ENCODE peak calls at places on chromosome 6, in six cellular contexts. One of them, this sample, is unnamed.

GRCh38 chr6:131331146-131331545 is 195.9 kb downstream of the AKAP7 start:
- DNase-seq in neural progenitor cell: no peak
- DNase-seq in MM.1S: no peak
- DNase-seq in PC-3: no peak
- DNase-seq in HCT116: no peak
- DNase-seq in GM23338: no peak
- DNase-seq in this sample: peak; percentile 16

GRCh38 chr6:22003219-22003779 is 293.5 kb downstream of the PRL start:
- DNase-seq in neural progenitor cell: no peak
- DNase-seq in MM.1S: no peak
- DNase-seq in PC-3: no peak
- DNase-seq in HCT116: no peak
- DNase-seq in GM23338: no peak
- DNase-seq in this sample: no peak

GRCh38 chr6:135181333-135182119 is 418 bp downstream of the MYB start:
- DNase-seq in neural progenitor cell: peak; percentile 48
- DNase-seq in MM.1S: peak; percentile 9
- DNase-seq in PC-3: no peak
- DNase-seq in HCT116: no peak
- DNase-seq in GM23338: peak; percentile 33
- DNase-seq in this sample: peak; percentile 8

GRCh38 chr6:139204978-139205377 is 70.1 kb downstream of the HECA start:
- DNase-seq in neural progenitor cell: no peak
- DNase-seq in MM.1S: no peak
- DNase-seq in PC-3: no peak
- DNase-seq in HCT116: no peak
- DNase-seq in GM23338: no peak
- DNase-seq in this sample: no peak

GRCh38 chr6:136761227-136761922 is 30.9 kb downstream of the MAP3K5 start:
- DNase-seq in neural progenitor cell: no peak
- DNase-seq in MM.1S: peak; percentile 52
- DNase-seq in PC-3: no peak
- DNase-seq in HCT116: no peak
- DNase-seq in GM23338: no peak
- DNase-seq in this sample: no peak

GRCh38 chr6:112237644-112238043 is 16.7 kb downstream of the LAMA4 start:
- DNase-seq in neural progenitor cell: no peak
- DNase-seq in MM.1S: no peak
- DNase-seq in PC-3: peak; percentile 84
- DNase-seq in HCT116: no peak
- DNase-seq in GM23338: no peak
- DNase-seq in this sample: no peak

GRCh38 chr6:166488081-166488685 is 98.3 kb downstream of the RAMACL start:
- DNase-seq in neural progenitor cell: peak; percentile 19
- DNase-seq in MM.1S: peak; percentile 89
- DNase-seq in PC-3: no peak
- DNase-seq in HCT116: no peak
- DNase-seq in GM23338: no peak
- DNase-seq in this sample: no peak

GRCh38 chr6:125994659-125995488 is 8.5 kb downstream of the TRMT11 start:
- DNase-seq in neural progenitor cell: no peak
- DNase-seq in MM.1S: no peak
- DNase-seq in PC-3: no peak
- DNase-seq in HCT116: no peak
- DNase-seq in GM23338: no peak
- DNase-seq in this sample: no peak

GRCh38 chr6:26025047-26025893 is 62.0 kb upstream of the HFE start:
- DNase-seq in neural progenitor cell: no peak
- DNase-seq in MM.1S: peak; percentile 30
- DNase-seq in PC-3: peak; percentile 72
- DNase-seq in HCT116: no peak
- DNase-seq in GM23338: no peak
- DNase-seq in this sample: peak; percentile 67

GRCh38 chr6:27542485-27542884 is 69.6 kb upstream of the ZNF184 start:
- DNase-seq in neural progenitor cell: no peak
- DNase-seq in MM.1S: no peak
- DNase-seq in PC-3: peak; percentile 54
- DNase-seq in HCT116: no peak
- DNase-seq in GM23338: no peak
- DNase-seq in this sample: no peak

GRCh38 chr6:31497595-31498476 is at the start of gene MICB:
- DNase-seq in neural progenitor cell: peak; percentile 94
- DNase-seq in MM.1S: peak; percentile 71
- DNase-seq in PC-3: peak; percentile 92
- DNase-seq in HCT116: peak; percentile 85
- DNase-seq in GM23338: peak; percentile 99
- DNase-seq in this sample: peak; percentile 73

GRCh38 chr6:119026822-119027221 is 51.6 kb downstream of the FAM184A start:
- DNase-seq in neural progenitor cell: no peak
- DNase-seq in MM.1S: no peak
- DNase-seq in PC-3: no peak
- DNase-seq in HCT116: no peak
- DNase-seq in GM23338: peak; percentile 73
- DNase-seq in this sample: no peak

GRCh38 chr6:18323935-18324707 is 59.8 kb upstream of the DEK start:
- DNase-seq in neural progenitor cell: peak; percentile 72
- DNase-seq in MM.1S: peak; percentile 45
- DNase-seq in PC-3: peak; percentile 78
- DNase-seq in HCT116: peak; percentile 35
- DNase-seq in GM23338: peak; percentile 83
- DNase-seq in this sample: peak; percentile 77

GRCh38 chr6:133300896-133301295 is 59.7 kb downstream of the EYA4 start:
- DNase-seq in neural progenitor cell: no peak
- DNase-seq in MM.1S: no peak
- DNase-seq in PC-3: peak; percentile 24
- DNase-seq in HCT116: no peak
- DNase-seq in GM23338: no peak
- DNase-seq in this sample: no peak

GRCh38 chr6:139109558-139109957 is 25.3 kb upstream of the HECA start:
- DNase-seq in neural progenitor cell: peak; percentile 54
- DNase-seq in MM.1S: no peak
- DNase-seq in PC-3: peak; percentile 43
- DNase-seq in HCT116: peak; percentile 32
- DNase-seq in GM23338: peak; percentile 79
- DNase-seq in this sample: peak; percentile 41

GRCh38 chr6:33732819-33733218 is 13.9 kb downstream of the IP6K3 start:
- DNase-seq in neural progenitor cell: no peak
- DNase-seq in MM.1S: no peak
- DNase-seq in PC-3: peak; percentile 43
- DNase-seq in HCT116: no peak
- DNase-seq in GM23338: no peak
- DNase-seq in this sample: no peak

GRCh38 chr6:87879144-87879861 is 168.3 kb upstream of the SPACA1 start:
- DNase-seq in neural progenitor cell: no peak
- DNase-seq in MM.1S: peak; percentile 48
- DNase-seq in PC-3: no peak
- DNase-seq in HCT116: no peak
- DNase-seq in GM23338: no peak
- DNase-seq in this sample: no peak

GRCh38 chr6:70847685-70848084 is 109.2 kb downstream of the B3GAT2 start:
- DNase-seq in neural progenitor cell: no peak
- DNase-seq in MM.1S: no peak
- DNase-seq in PC-3: no peak
- DNase-seq in HCT116: no peak
- DNase-seq in GM23338: no peak
- DNase-seq in this sample: no peak

GRCh38 chr6:51112731-51113130 is 294.1 kb downstream of the TFAP2B start:
- DNase-seq in neural progenitor cell: no peak
- DNase-seq in MM.1S: no peak
- DNase-seq in PC-3: no peak
- DNase-seq in HCT116: no peak
- DNase-seq in GM23338: no peak
- DNase-seq in this sample: peak; percentile 8

GRCh38 chr6:43790031-43790430 is 20.0 kb downstream of the VEGFA start:
- DNase-seq in neural progenitor cell: no peak
- DNase-seq in MM.1S: no peak
- DNase-seq in PC-3: no peak
- DNase-seq in HCT116: no peak
- DNase-seq in GM23338: no peak
- DNase-seq in this sample: peak; percentile 55
- TF ChIP-seq EZH2phosphoT487 in neural progenitor cell: no peak
- TF ChIP-seq EZH2phosphoT487 in MM.1S: no peak
- TF ChIP-seq EZH2phosphoT487 in PC-3: no peak
- TF ChIP-seq EZH2phosphoT487 in HCT116: no peak
- TF ChIP-seq EZH2phosphoT487 in GM23338: no peak
- TF ChIP-seq EZH2phosphoT487 in this sample: no peak

GRCh38 chr6:56549014-56549413 is 93.7 kb downstream of the DST start:
- DNase-seq in neural progenitor cell: peak; percentile 66
- DNase-seq in MM.1S: no peak
- DNase-seq in PC-3: peak; percentile 60
- DNase-seq in HCT116: no peak
- DNase-seq in GM23338: peak; percentile 27
- DNase-seq in this sample: no peak
- TF ChIP-seq CTCF in neural progenitor cell: no peak
- TF ChIP-seq CTCF in MM.1S: no peak
- TF ChIP-seq CTCF in PC-3: peak; percentile 79
- TF ChIP-seq CTCF in HCT116: no peak
- TF ChIP-seq CTCF in GM23338: no peak
- TF ChIP-seq CTCF in this sample: peak; percentile 47

DNA sequence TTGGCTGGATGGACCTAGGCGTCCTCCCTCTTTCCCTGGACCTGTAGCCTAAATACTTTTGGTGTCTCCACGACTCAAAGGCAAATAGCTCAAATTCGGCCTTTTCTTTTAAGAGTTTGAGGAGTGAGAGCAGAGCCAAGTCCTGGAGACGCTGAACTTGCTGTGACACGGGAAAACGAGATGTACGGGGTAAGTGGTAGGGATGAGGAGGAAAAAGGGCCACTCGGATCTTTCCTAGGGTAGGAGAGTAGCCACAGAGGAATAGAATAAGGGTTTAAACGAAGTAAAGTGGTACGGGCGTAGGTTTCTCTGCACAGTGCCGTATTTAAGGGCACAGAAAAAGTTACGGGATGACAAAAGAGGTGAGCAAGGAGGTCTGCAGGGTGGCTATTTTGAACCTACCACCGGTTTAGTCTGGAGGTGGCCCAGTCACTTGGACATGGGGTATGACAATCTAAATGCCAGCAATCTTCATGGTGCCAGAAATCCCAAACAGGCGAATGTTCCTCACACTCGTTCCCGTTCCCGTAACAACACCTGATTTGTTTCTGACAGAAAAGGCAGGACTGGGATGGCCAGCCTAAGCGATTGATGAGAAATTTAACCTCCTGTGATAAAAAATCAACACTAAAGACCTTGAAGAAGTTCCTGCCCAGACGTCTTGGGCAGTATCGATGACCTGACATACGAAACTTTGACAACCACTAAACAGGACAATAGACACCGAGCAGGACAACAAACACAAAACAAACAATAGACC is 149.3 kb downstream of the TRIM27 start:
- DNase-seq in neural progenitor cell: no peak
- DNase-seq in MM.1S: no peak
- DNase-seq in PC-3: no peak
- DNase-seq in HCT116: no peak
- DNase-seq in GM23338: no peak
- DNase-seq in this sample: no peak
- TF ChIP-seq EZH2 in neural progenitor cell: no peak
- TF ChIP-seq EZH2 in MM.1S: no peak
- TF ChIP-seq EZH2 in PC-3: no peak
- TF ChIP-seq EZH2 in HCT116: no peak
- TF ChIP-seq EZH2 in GM23338: peak; percentile 90
- TF ChIP-seq EZH2 in this sample: peak; percentile 5

GRCh38 chr6:4017058-4017457 is 61.9 kb downstream of the FAM217A start:
- DNase-seq in neural progenitor cell: no peak
- DNase-seq in MM.1S: no peak
- DNase-seq in PC-3: no peak
- DNase-seq in HCT116: no peak
- DNase-seq in GM23338: no peak
- DNase-seq in this sample: no peak
- TF ChIP-seq EZH2phosphoT487 in neural progenitor cell: no peak
- TF ChIP-seq EZH2phosphoT487 in MM.1S: no peak
- TF ChIP-seq EZH2phosphoT487 in PC-3: no peak
- TF ChIP-seq EZH2phosphoT487 in HCT116: no peak
- TF ChIP-seq EZH2phosphoT487 in GM23338: no peak
- TF ChIP-seq EZH2phosphoT487 in this sample: no peak

DNA sequence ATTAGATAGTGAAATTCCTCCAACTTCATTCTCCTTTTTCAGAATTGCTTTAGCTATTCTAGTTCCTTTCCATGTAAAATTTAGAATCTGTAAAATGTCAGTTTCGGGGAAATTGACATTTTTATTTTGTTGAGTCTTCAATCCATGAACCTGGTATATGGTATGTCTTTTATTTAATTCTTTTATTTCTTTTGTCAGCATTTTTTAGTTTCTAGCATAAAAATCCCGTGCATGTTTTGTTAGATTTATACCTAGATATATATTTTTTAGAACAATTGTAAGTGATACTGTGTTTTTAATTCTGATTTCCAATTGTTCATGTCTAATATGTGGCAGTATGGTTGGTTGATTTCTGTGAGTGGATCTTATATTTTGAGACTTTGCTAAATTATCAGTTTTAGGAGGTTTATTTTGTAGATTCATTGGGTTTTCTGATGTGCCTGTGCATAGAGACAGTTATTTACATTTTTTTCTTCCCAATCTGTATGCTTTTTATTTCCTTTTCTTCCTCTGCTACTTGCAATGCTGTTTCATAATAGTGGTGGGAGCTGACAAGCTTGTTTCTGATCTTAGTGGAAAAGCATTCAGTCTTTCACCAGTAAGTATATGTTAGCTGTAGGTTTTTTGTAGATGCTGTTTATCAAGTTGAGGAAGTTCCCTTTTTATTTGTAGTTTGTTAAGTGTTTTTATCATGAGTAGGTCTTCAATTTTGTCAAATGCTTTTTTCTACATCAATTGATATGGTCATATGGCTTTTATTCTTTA is 13.7 kb downstream of the TAB2 start:
- DNase-seq in neural progenitor cell: no peak
- DNase-seq in MM.1S: no peak
- DNase-seq in PC-3: no peak
- DNase-seq in HCT116: no peak
- DNase-seq in GM23338: no peak
- DNase-seq in this sample: no peak
- TF ChIP-seq CTCF in neural progenitor cell: no peak
- TF ChIP-seq CTCF in MM.1S: no peak
- TF ChIP-seq CTCF in PC-3: no peak
- TF ChIP-seq CTCF in HCT116: no peak
- TF ChIP-seq CTCF in GM23338: no peak
- TF ChIP-seq CTCF in this sample: no peak

GRCh38 chr6:5086294-5086890 is 1.3 kb downstream of the PPP1R3G start:
- DNase-seq in neural progenitor cell: peak; percentile 60
- DNase-seq in MM.1S: no peak
- DNase-seq in PC-3: no peak
- DNase-seq in HCT116: no peak
- DNase-seq in GM23338: peak; percentile 70
- DNase-seq in this sample: no peak
- TF ChIP-seq EZH2 in neural progenitor cell: peak; percentile 37
- TF ChIP-seq EZH2 in MM.1S: no peak
- TF ChIP-seq EZH2 in PC-3: no peak
- TF ChIP-seq EZH2 in HCT116: no peak
- TF ChIP-seq EZH2 in GM23338: peak; percentile 5
- TF ChIP-seq EZH2 in this sample: no peak